ENCODE peak calls at places on chromosomes 3 and 15, in eight cellular contexts. N, A, R, H, J, V, C and X are unnamed samples.

GRCh38 chr3:104040896-104041295 is 1325.8 kb upstream of the ALCAM start:
- DNase-seq in C (no peak), R (no peak), V (no peak), H (no peak), J (no peak), N (no peak), A (no peak), X (no peak)

GRCh38 chr15:73956276-73957086 is 30.2 kb downstream of the LOXL1 start:
- DNase-seq in A (peak; percentile 98), H (no peak), V (no peak), N (peak; percentile 68), C (peak; percentile 77), J (peak; percentile 79), R (no peak), X (peak; percentile 55)

GRCh38 chr15:59002418-59002859 is 15.0 kb downstream of the RNF111 start:
- DNase-seq in C (no peak), J (no peak), V (peak; percentile 24), H (no peak), A (no peak), R (no peak), N (no peak), X (no peak)

GRCh38 chr3:131568460-131568859 is 65.7 kb upstream of the MRPL3 start:
- DNase-seq in C (no peak), J (no peak), H (peak; percentile 52), N (no peak), R (no peak), A (peak; percentile 6), V (no peak), X (no peak)

GRCh38 chr3:100041328-100041749 is 73.0 kb downstream of the FILIP1L start:
- DNase-seq in V (no peak), H (no peak), J (no peak), C (peak; percentile 99), N (peak; percentile 91), R (no peak), A (peak; percentile 95), X (no peak)

GRCh38 chr15:99180287-99180962 is 69.0 kb downstream of the TTC23 start:
- DNase-seq in H (no peak), V (no peak), A (no peak), J (no peak), N (no peak), C (no peak), R (no peak), X (no peak)

GRCh38 chr15:70327328-70328136 is 229.8 kb upstream of the TLE3 start:
- DNase-seq in R (no peak), V (no peak), J (no peak), N (peak; percentile 61), H (no peak), A (no peak), C (peak; percentile 26), X (no peak)

GRCh38 chr3:23100106-23100505 is 103.0 kb upstream of the UBE2E2 start:
- DNase-seq in H (no peak), J (no peak), V (no peak), N (no peak), R (no peak), C (no peak), A (no peak), X (no peak)

GRCh38 chr15:96322401-96323249 is 7.9 kb upstream of the NR2F2 start:
- DNase-seq in N (no peak), J (peak; percentile 77), A (peak; percentile 10), V (no peak), C (peak; percentile 65), H (peak; percentile 63), R (no peak), X (no peak)

DNA sequence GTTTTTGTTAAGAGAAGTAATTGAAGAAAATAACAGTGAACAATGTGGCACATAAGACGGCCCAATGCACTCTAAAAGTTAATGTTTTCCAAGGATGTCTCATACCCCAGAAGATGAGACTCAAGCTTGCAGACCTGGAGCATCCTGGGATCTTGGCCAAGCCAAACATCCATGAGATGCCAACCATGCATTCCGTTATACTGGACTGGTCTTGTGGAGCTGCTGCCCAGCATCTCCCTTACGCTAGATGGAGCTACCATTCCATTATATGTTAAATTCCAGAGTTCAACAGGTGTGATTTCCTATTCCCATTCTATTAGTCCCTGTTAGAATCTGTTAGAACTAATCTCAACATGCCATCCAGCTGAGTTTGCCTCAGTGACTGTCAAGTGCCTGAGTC is 181.8 kb downstream of the PDCD6IP start:
- DNase-seq in A (peak; percentile 84), N (peak; percentile 64), H (no peak), J (no peak), C (peak; percentile 31), V (peak; percentile 42), R (no peak), X (no peak)
- TF ChIP-seq CTCF in A (peak; percentile 91), N (peak; percentile 63), H (peak; percentile 73), J (no peak), C (peak; percentile 41), V (peak; percentile 80), R (no peak), X (no peak)

DNA sequence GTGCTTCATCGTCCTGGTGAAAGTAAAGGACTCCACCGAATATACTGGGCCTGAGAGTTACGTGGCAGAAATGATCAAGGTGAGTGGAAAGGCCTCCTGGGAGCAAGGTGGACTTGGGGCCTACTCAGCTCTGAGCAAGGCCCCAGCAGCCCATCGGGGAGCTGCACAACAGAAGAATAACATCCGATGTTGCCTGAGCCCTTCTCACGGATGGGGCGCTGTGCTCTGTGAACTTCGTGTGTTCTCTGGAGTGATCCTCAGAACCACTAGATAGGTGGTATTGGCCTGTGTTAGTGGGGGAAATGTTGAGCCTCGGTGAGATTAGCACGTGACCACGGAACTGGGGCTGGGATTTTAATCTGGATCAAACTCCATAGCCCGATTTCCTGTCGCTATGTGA is 161.1 kb upstream of the BHLHE40 start:
- DNase-seq in A (no peak), N (no peak), H (no peak), V (no peak), R (no peak), C (no peak), J (no peak), X (no peak)
- H3K27ac ChIP-seq in A (no peak overlapping the region), N (no peak overlapping the region), H (no peak overlapping the region), V (no peak overlapping the region), R (no peak overlapping the region), C (no peak overlapping the region), J (no peak overlapping the region), X (no peak overlapping the region)

GRCh38 chr3:127448161-127448561 is 142.4 kb downstream of the TPRA1 start:
- DNase-seq in R (no peak), A (no peak), H (peak; percentile 18), V (no peak), N (peak; percentile 25), J (no peak), C (no peak), X (peak; percentile 49)
- TF ChIP-seq CTCF in R (no peak), A (no peak), H (no peak), V (no peak), N (peak; percentile 38), J (no peak), C (no peak), X (no peak)

GRCh38 chr3:51400169-51400568 is 9.1 kb downstream of the RBM15B start:
- DNase-seq in H (no peak), A (no peak), C (no peak), R (peak; percentile 26), V (no peak), N (no peak), J (no peak), X (no peak)
- H3K27ac ChIP-seq in H (no peak overlapping the region), A (no peak overlapping the region), C (no peak overlapping the region), R (no peak overlapping the region), V (no peak overlapping the region), N (no peak overlapping the region), J (no peak overlapping the region), X (no peak overlapping the region)

DNA sequence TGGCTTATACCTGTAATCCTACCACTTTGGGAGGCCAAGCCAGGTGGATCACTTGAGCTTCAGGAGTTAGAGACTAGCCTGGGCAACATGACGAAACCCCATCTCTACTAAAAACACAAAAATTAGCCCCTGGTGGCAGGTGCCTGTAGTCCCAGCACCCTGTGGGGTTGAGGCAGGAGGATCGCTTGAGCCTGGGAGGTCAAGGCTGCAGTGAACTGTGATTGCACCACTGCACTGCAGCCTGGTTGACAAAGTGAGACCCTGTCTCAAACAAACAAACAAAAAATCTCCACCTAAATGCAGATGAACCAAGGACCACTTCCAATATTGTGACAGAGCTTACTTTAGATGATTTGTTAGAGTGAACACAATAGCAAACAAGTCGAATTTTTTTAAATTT is 53.7 kb downstream of the TP53BP1 start:
- DNase-seq in V (no peak), R (no peak), C (no peak), J (no peak), A (no peak), N (no peak), H (peak; percentile 33), X (no peak)
- TF ChIP-seq CTCF in V (no peak), R (no peak), C (no peak), J (no peak), A (no peak), N (no peak), H (peak; percentile 40), X (no peak)

GRCh38 chr15:92161039-92161670 is 232.5 kb upstream of the ST8SIA2 start:
- DNase-seq in H (no peak), J (no peak), C (no peak), R (no peak), N (no peak), V (peak; percentile 42), A (no peak), X (no peak)

GRCh38 chr15:92159906-92160841 is 233.5 kb upstream of the ST8SIA2 start:
- DNase-seq in J (no peak), R (no peak), C (no peak), A (no peak), H (peak; percentile 76), N (no peak), V (no peak), X (no peak)

GRCh38 chr15:92158426-92158825 is 235.3 kb upstream of the ST8SIA2 start:
- DNase-seq in R (no peak), H (peak; percentile 83), J (no peak), N (peak; percentile 90), V (no peak), C (no peak), A (peak; percentile 71), X (no peak)

GRCh38 chr15:92157666-92158298 is 235.9 kb upstream of the ST8SIA2 start:
- DNase-seq in A (no peak), N (peak; percentile 42), R (no peak), C (no peak), J (no peak), V (no peak), H (peak; percentile 26), X (no peak)

GRCh38 chr15:92159481-92159880 is 234.2 kb upstream of the ST8SIA2 start:
- DNase-seq in J (no peak), N (no peak), V (no peak), A (no peak), R (no peak), C (no peak), H (peak; percentile 47), X (no peak)
- H3K27ac ChIP-seq in J (no peak overlapping the region), N (no peak overlapping the region), V (no peak overlapping the region), A (no peak overlapping the region), R (no peak overlapping the region), C (no peak overlapping the region), H (peak overlapping the region; percentile 71), X (no peak overlapping the region)